ENCODE peak calls at places on chromosomes 6 and 20, in eight cellular contexts. F is small intestine; P is hypothalamus; N is EL; G is PC-3; T is CD8-positive, alpha-beta memory T cell; M is uterus; A is fibroblast of the aortic adventitia. S is an unnamed sample.

GRCh38 chr6:15722731-15723130 is 59.9 kb upstream of the DTNBP1 start:
- DNase-seq in F (no peak), P (no peak), N (no peak), G (peak), T (no peak), M (no peak), A (no peak), S (no peak)

GRCh38 chr20:11337361-11338130 is 580.1 kb upstream of the BTBD3 start:
- DNase-seq in F (no peak), P (no peak), N (no peak), G (no peak), T (no peak), M (no peak), A (no peak), S (no peak)

GRCh38 chr20:45037050-45037449 is 63.9 kb downstream of the KCNS1 start:
- DNase-seq in F (no peak), P (no peak), N (peak), G (peak), T (no peak), M (peak), A (peak), S (no peak)

GRCh38 chr6:168128631-168129291 is 49.7 kb upstream of the FRMD1 start:
- DNase-seq in F (no peak), P (no peak), N (no peak), G (no peak), T (no peak), M (no peak), A (no peak), S (no peak)

GRCh38 chr6:12458558-12458957 is 168.4 kb downstream of the EDN1 start:
- DNase-seq in F (no peak), P (no peak), N (no peak), G (no peak), T (no peak), M (no peak), A (no peak), S (no peak)

GRCh38 chr6:3612341-3613041 is 139.0 kb downstream of the PXDC1 start:
- DNase-seq in F (peak), P (no peak), N (peak), G (peak), T (no peak), M (no peak), A (peak), S (peak)

GRCh38 chr6:138647006-138647405 is 126.6 kb upstream of the CCDC28A start:
- DNase-seq in F (no peak), P (no peak), N (peak), G (no peak), T (no peak), M (no peak), A (peak), S (peak)

GRCh38 chr20:63116412-63117106 is 99.4 kb downstream of the YTHDF1 start:
- DNase-seq in F (no peak), P (no peak), N (no peak), G (peak), T (no peak), M (no peak), A (peak), S (no peak)

GRCh38 chr6:159728552-159728951 is 1.2 kb downstream of the WTAP start:
- DNase-seq in F (peak), P (no peak), N (no peak), G (no peak), T (no peak), M (no peak), A (peak), S (no peak)

GRCh38 chr20:45111799-45112471 is 3.0 kb downstream of the WFDC5 start:
- DNase-seq in F (no peak), P (no peak), N (no peak), G (peak), T (no peak), M (no peak), A (no peak), S (no peak)

GRCh38 chr6:32973934-32974333 is 5.5 kb downstream of the BRD2 start:
- DNase-seq in F (peak), P (no peak), N (peak), G (peak), T (no peak), M (no peak), A (peak), S (no peak)

GRCh38 chr6:30647802-30648460 is 998 bp downstream of the C6orf136 start:
- DNase-seq in F (peak), P (peak), N (no peak), G (no peak), T (no peak), M (no peak), A (peak), S (no peak)

GRCh38 chr20:38604873-38605303 is 3.3 kb downstream of the ARHGAP40 start:
- DNase-seq in F (no peak), P (no peak), N (peak), G (peak), T (no peak), M (no peak), A (no peak), S (no peak)

GRCh38 chr20:24095753-24096152 is 107.2 kb upstream of the GGTLC1 start:
- DNase-seq in F (no peak), P (no peak), N (no peak), G (peak), T (no peak), M (no peak), A (no peak), S (no peak)

GRCh38 chr6:42342011-42342553 is 109.6 kb downstream of the TRERF1 start:
- DNase-seq in F (no peak), P (no peak), N (no peak), G (no peak), T (no peak), M (no peak), A (no peak), S (no peak)

GRCh38 chr20:50312682-50313187 is 122.1 kb downstream of the CEBPB start:
- DNase-seq in F (no peak), P (no peak), N (peak), G (peak), T (no peak), M (peak), A (peak), S (no peak)

GRCh38 chr20:13041574-13042457 is 33.0 kb downstream of the SPTLC3 start:
- DNase-seq in F (no peak), P (no peak), N (no peak), G (peak), T (no peak), M (no peak), A (peak), S (no peak)

GRCh38 chr20:64052987-64053840 is 3.8 kb upstream of the SOX18 start:
- DNase-seq in F (no peak), P (no peak), N (no peak), G (no peak), T (no peak), M (no peak), A (no peak), S (no peak)

S was measured in AG09309.